ENCODE peak calls at places on chromosomes 6 and 20, in four cellular contexts. Y is lower leg skin, K is cardiac muscle cell, T is GM20000. M is an unnamed sample.

GRCh38 chr6:167244064-167244949 is 46.8 kb upstream of the UNC93A start:
- DNase-seq in Y (peak; percentile 42), K (no peak), T (no peak), M (no peak)

GRCh38 chr6:55617272-55617671 is 38.3 kb upstream of the HMGCLL1 start:
- DNase-seq in Y (no peak), K (peak; percentile 38), T (peak; percentile 10), M (no peak)

GRCh38 chr20:63574156-63574828 is at the start of gene HELZ2:
- DNase-seq in Y (peak; percentile 97), K (peak; percentile 78), T (peak; percentile 94), M (no peak)

GRCh38 chr6:168058691-168059551 is 20.1 kb downstream of the FRMD1 start:
- DNase-seq in Y (no peak), K (no peak), T (no peak), M (no peak)

GRCh38 chr6:122400467-122401089 is 1.1 kb downstream of the HSF2 start:
- DNase-seq in Y (no peak), K (no peak), T (no peak), M (no peak)

GRCh38 chr6:8029243-8029870 is 34.8 kb downstream of the BLOC1S5 start:
- DNase-seq in Y (no peak), K (peak; percentile 6), T (no peak), M (no peak)

GRCh38 chr20:43749734-43750294 is 23.0 kb upstream of the GTSF1L start:
- DNase-seq in Y (peak; percentile 92), K (peak; percentile 79), T (peak; percentile 77), M (no peak)

GRCh38 chr20:59933296-59933848 is at the start of gene SYCP2:
- DNase-seq in Y (peak; percentile 86), K (no peak), T (peak; percentile 91), M (no peak)

GRCh38 chr6:106360989-106361430 is 493 bp downstream of the CRYBG1 start:
- DNase-seq in Y (no peak), K (peak; percentile 17), T (peak; percentile 63), M (peak; percentile 68)

GRCh38 chr6:125183391-125183790 is 29.8 kb downstream of the TPD52L1 start:
- DNase-seq in Y (no peak), K (no peak), T (no peak), M (no peak)

GRCh38 chr6:130366011-130366963 is at the start of gene TMEM200A:
- DNase-seq in Y (peak; percentile 92), K (peak; percentile 54), T (peak; percentile 42), M (peak; percentile 78)

GRCh38 chr6:111982681-111983080 is 71.2 kb upstream of the CCN6 start:
- DNase-seq in Y (no peak), K (no peak), T (no peak), M (no peak)

GRCh38 chr6:14408491-14408890 is 290.9 kb downstream of the CD83 start:
- DNase-seq in Y (no peak), K (no peak), T (no peak), M (no peak)

GRCh38 chr20:21020656-21021004 is 85.5 kb downstream of the LINC00237 start:
- DNase-seq in Y (no peak), K (no peak), T (no peak), M (no peak)

GRCh38 chr6:17001188-17001587 is 100.7 kb upstream of the STMND1 start:
- DNase-seq in Y (no peak), K (no peak), T (no peak), M (no peak)

GRCh38 chr6:150485559-150486517 is 113.8 kb upstream of the PLEKHG1 start:
- DNase-seq in Y (no peak), K (no peak), T (no peak), M (no peak)

GRCh38 chr6:6665505-6665904 is 77.0 kb downstream of the LY86 start:
- DNase-seq in Y (no peak), K (no peak), T (no peak), M (no peak)

GRCh38 chr6:14921878-14922277 is 324.0 kb upstream of the JARID2 start:
- DNase-seq in Y (no peak), K (no peak), T (no peak), M (no peak)

DNA sequence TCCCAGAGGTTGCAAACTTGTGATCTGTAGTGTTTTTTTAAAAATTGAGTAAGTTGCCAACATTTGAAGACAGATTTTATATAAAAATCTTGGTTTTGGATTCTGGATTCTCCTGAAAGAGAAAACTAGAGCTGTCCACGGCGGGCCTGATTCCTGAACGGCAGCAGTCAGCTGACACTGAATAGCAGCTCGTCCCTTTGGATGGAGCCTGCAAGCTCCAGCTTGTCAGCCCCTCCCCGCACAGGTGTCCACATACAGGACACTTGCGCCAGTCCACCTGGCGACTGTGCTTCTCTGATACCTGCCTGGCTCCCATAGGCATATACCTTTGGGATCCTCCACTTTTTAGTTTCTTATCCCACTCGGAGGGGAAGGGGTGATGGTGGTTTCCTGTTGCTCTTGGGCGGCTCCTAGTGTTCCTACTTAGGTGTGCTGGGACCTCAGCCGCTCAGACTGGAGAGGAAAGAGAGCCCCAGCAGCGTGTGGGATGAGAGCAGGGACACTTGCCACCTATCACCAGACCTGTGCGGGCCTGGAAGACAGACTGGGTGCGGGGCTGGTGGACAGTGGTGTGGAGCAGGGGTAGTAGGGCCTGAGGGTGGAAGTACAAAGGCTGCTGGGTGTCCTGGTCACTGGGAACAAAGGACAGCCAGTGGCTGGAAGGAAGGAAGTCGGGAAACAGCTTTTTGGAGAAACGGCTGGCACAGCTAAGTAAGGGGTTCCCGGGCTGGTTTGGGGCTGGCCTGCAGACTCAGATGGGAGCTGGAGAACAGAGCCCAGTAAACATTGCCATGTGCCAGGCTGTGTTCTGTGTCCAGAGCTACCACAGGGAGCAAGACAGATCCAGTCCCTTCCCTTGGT is 18.3 kb downstream of the GHRH start:
- DNase-seq in Y (peak; percentile 71), K (peak; percentile 21), T (no peak), M (peak; percentile 60)
- TF ChIP-seq CTCF in Y (no peak), K (no peak), T (no peak), M (peak; percentile 20)

DNA sequence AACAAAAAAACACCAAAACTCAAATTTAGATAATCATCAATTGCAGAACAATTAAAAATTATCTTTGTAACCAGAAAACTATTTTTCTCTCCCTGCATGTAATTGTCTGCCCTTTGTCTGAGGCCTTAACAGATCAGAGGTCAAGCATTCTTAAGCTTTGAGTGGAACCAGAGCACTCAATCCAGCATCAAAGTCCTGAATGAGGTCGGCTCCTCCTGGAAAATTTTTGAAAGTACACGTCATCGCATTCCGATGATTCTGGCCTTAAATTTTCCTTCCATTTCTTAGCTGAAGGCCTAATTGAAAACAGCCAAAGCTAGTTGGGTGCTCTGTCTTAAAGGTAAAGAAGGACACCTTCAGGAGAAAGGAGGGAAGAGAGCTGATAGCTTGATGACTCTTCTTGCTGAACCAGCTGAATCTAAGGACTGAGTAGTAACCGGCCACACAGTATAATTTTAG is 510.2 kb upstream of the SULF2 start:
- DNase-seq in Y (no peak), K (peak; percentile 87), T (no peak), M (no peak)
- TF ChIP-seq CTCF in Y (no peak), K (peak; percentile 55), T (no peak), M (peak; percentile 82)

GRCh38 chr6:82374481-82374880 is 10.9 kb downstream of the TPBG start:
- DNase-seq in Y (no peak), K (no peak), T (no peak), M (no peak)
- TF ChIP-seq CTCF in Y (no peak), K (no peak), T (no peak), M (no peak)

GRCh38 chr6:593907-594212 is 63.0 kb downstream of the HUS1B start:
- DNase-seq in Y (no peak), K (no peak), T (no peak), M (no peak)

GRCh38 chr6:589090-589489 is 67.8 kb downstream of the HUS1B start:
- DNase-seq in Y (no peak), K (no peak), T (no peak), M (no peak)

GRCh38 chr6:593139-593906 is 63.6 kb downstream of the HUS1B start:
- DNase-seq in Y (no peak), K (peak; percentile 77), T (peak; percentile 70), M (no peak)
- TF ChIP-seq CTCF in Y (no peak), K (peak; percentile 54), T (no peak), M (peak; percentile 91)

DNA sequence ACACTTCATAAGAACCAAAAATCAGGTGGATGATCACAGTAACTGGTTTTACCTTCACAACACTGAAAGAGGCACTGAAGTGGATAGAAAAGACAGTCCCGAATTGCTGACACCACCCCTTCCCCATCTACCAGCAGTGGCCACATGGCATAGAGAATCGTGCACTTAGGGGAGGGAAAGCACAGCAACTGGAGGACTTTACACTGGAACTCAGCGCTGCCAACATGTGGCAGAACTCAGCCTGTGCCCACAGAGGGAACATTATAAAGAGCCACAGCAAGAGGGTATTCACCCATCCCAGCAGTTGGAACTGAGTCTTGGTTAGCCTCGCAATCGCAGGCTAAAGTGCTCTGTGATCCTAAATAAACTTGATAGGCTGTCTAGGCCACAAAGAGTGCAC is 6.5 kb upstream of the KIAA1586 start:
- DNase-seq in Y (no peak), K (no peak), T (no peak), M (no peak)
- TF ChIP-seq CTCF in Y (no peak), K (peak; percentile 5), T (no peak), M (peak; percentile 39)

GRCh38 chr20:10133532-10133931 is 85.1 kb upstream of the SNAP25 start:
- DNase-seq in Y (no peak), K (no peak), T (no peak), M (no peak)

GRCh38 chr20:10129749-10130148 is 88.9 kb upstream of the SNAP25 start:
- DNase-seq in Y (no peak), K (no peak), T (no peak), M (no peak)

GRCh38 chr20:10132391-10132790 is 86.2 kb upstream of the SNAP25 start:
- DNase-seq in Y (no peak), K (no peak), T (no peak), M (no peak)

GRCh38 chr20:10134176-10134575 is 84.5 kb upstream of the SNAP25 start:
- DNase-seq in Y (no peak), K (no peak), T (no peak), M (no peak)

GRCh38 chr20:10131612-10132345 is 86.9 kb upstream of the SNAP25 start:
- DNase-seq in Y (no peak), K (peak; percentile 9), T (no peak), M (no peak)
- TF ChIP-seq CTCF in Y (no peak), K (no peak), T (no peak), M (no peak)

GRCh38 chr6:24662206-24662605 is 4.5 kb downstream of the TDP2 start:
- DNase-seq in Y (no peak), K (no peak), T (no peak), M (no peak)

GRCh38 chr6:24658573-24659511 is 7.9 kb downstream of the TDP2 start:
- DNase-seq in Y (no peak), K (no peak), T (no peak), M (no peak)

GRCh38 chr6:24660100-24660499 is 6.6 kb downstream of the TDP2 start:
- DNase-seq in Y (no peak), K (no peak), T (no peak), M (no peak)

GRCh38 chr6:24663198-24663597 is 3.5 kb downstream of the TDP2 start:
- DNase-seq in Y (no peak), K (no peak), T (no peak), M (no peak)

DNA sequence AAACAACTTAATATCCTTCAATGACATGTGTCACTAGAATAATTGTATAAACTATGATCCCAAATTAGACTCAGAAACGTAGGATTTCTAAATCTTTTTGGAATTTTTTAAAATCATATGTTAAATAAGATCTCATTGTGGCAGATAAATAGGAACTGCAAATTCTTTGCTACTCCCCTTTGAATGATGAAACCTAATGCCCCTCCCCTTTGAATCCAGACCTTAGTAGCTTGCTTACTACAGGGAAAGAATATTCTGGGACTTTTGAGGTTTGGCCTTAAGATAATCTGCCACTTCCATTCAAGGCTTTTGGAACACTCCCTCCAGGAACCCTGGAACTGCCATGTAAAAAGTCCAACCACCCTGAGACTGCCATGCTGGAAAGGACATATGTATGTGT is 7.2 kb downstream of the TDP2 start:
- DNase-seq in Y (no peak), K (no peak), T (no peak), M (no peak)
- TF ChIP-seq CTCF in Y (no peak), K (no peak), T (no peak), M (no peak)

M was measured in chondrocyte.